ENCODE peak calls at places on chromosomes 11 and 22, in ten cellular contexts. One of them, this sample, is unnamed.

GRCh38 chr22:45671051-45671782 is 417 bp upstream of the ATXN10 start:
- DNase-seq in psoas muscle: peak
- DNase-seq in PC-3: no peak
- DNase-seq in MCF 10A: no peak
- DNase-seq in Calu3: no peak
- DNase-seq in AG09319: no peak
- DNase-seq in nephron progenitor cell: peak
- DNase-seq in fibroblast of pulmonary artery: no peak
- DNase-seq in foreskin fibroblast: no peak
- DNase-seq in coronary artery: peak
- DNase-seq in this sample: peak

GRCh38 chr22:27780161-27780575 is 21.4 kb downstream of the MN1 start:
- DNase-seq in fibroblast of pulmonary artery: peak
- DNase-seq in MCF 10A: peak
- DNase-seq in nephron progenitor cell: no peak
- DNase-seq in AG09319: no peak
- DNase-seq in Calu3: no peak
- DNase-seq in coronary artery: no peak
- DNase-seq in foreskin fibroblast: no peak
- DNase-seq in psoas muscle: no peak
- DNase-seq in PC-3: no peak
- DNase-seq in this sample: peak

GRCh38 chr11:96014234-96014633 is 90.3 kb upstream of the MTMR2 start:
- DNase-seq in coronary artery: no peak
- DNase-seq in nephron progenitor cell: no peak
- DNase-seq in foreskin fibroblast: peak
- DNase-seq in Calu3: peak
- DNase-seq in fibroblast of pulmonary artery: peak
- DNase-seq in psoas muscle: no peak
- DNase-seq in AG09319: no peak
- DNase-seq in PC-3: peak
- DNase-seq in MCF 10A: peak
- DNase-seq in this sample: no peak

GRCh38 chr11:72613977-72614376 is 60.2 kb downstream of the PDE2A start:
- DNase-seq in nephron progenitor cell: no peak
- DNase-seq in AG09319: no peak
- DNase-seq in MCF 10A: no peak
- DNase-seq in Calu3: no peak
- DNase-seq in coronary artery: no peak
- DNase-seq in PC-3: no peak
- DNase-seq in psoas muscle: peak
- DNase-seq in fibroblast of pulmonary artery: no peak
- DNase-seq in foreskin fibroblast: no peak
- DNase-seq in this sample: no peak

GRCh38 chr11:12543596-12544415 is 130.4 kb upstream of the TEAD1 start:
- DNase-seq in fibroblast of pulmonary artery: no peak
- DNase-seq in coronary artery: no peak
- DNase-seq in MCF 10A: peak
- DNase-seq in PC-3: peak
- DNase-seq in Calu3: peak
- DNase-seq in nephron progenitor cell: no peak
- DNase-seq in foreskin fibroblast: no peak
- DNase-seq in AG09319: no peak
- DNase-seq in psoas muscle: no peak
- DNase-seq in this sample: no peak

GRCh38 chr11:130477646-130478203 is 29.3 kb downstream of the ADAMTS15 start:
- DNase-seq in AG09319: no peak
- DNase-seq in foreskin fibroblast: no peak
- DNase-seq in Calu3: no peak
- DNase-seq in coronary artery: no peak
- DNase-seq in MCF 10A: peak
- DNase-seq in fibroblast of pulmonary artery: peak
- DNase-seq in PC-3: no peak
- DNase-seq in psoas muscle: no peak
- DNase-seq in nephron progenitor cell: no peak
- DNase-seq in this sample: no peak

GRCh38 chr11:119747868-119748660 is 19.1 kb upstream of the NECTIN1 start:
- DNase-seq in coronary artery: no peak
- DNase-seq in foreskin fibroblast: no peak
- DNase-seq in Calu3: no peak
- DNase-seq in psoas muscle: no peak
- DNase-seq in AG09319: no peak
- DNase-seq in nephron progenitor cell: no peak
- DNase-seq in MCF 10A: no peak
- DNase-seq in fibroblast of pulmonary artery: no peak
- DNase-seq in PC-3: no peak
- DNase-seq in this sample: no peak

GRCh38 chr22:24128631-24129601 is 52.4 kb upstream of the SUSD2 start:
- DNase-seq in MCF 10A: no peak
- DNase-seq in fibroblast of pulmonary artery: no peak
- DNase-seq in coronary artery: no peak
- DNase-seq in psoas muscle: no peak
- DNase-seq in nephron progenitor cell: no peak
- DNase-seq in foreskin fibroblast: no peak
- DNase-seq in Calu3: no peak
- DNase-seq in AG09319: no peak
- DNase-seq in PC-3: no peak
- DNase-seq in this sample: no peak

GRCh38 chr11:86476109-86476861 is 101.6 kb downstream of the CCDC81 start:
- DNase-seq in nephron progenitor cell: no peak
- DNase-seq in Calu3: no peak
- DNase-seq in psoas muscle: no peak
- DNase-seq in AG09319: no peak
- DNase-seq in PC-3: no peak
- DNase-seq in MCF 10A: no peak
- DNase-seq in coronary artery: no peak
- DNase-seq in fibroblast of pulmonary artery: peak
- DNase-seq in foreskin fibroblast: no peak
- DNase-seq in this sample: no peak

GRCh38 chr11:1619449-1619848 is 2.5 kb downstream of the KRTAP5-4 start:
- DNase-seq in fibroblast of pulmonary artery: no peak
- DNase-seq in foreskin fibroblast: no peak
- DNase-seq in nephron progenitor cell: no peak
- DNase-seq in MCF 10A: no peak
- DNase-seq in coronary artery: no peak
- DNase-seq in PC-3: no peak
- DNase-seq in psoas muscle: no peak
- DNase-seq in AG09319: no peak
- DNase-seq in Calu3: no peak
- DNase-seq in this sample: no peak

GRCh38 chr11:26420331-26420730 is 88.4 kb downstream of the ANO3 start:
- DNase-seq in coronary artery: no peak
- DNase-seq in foreskin fibroblast: no peak
- DNase-seq in AG09319: no peak
- DNase-seq in fibroblast of pulmonary artery: no peak
- DNase-seq in Calu3: no peak
- DNase-seq in nephron progenitor cell: no peak
- DNase-seq in MCF 10A: no peak
- DNase-seq in psoas muscle: no peak
- DNase-seq in PC-3: no peak
- DNase-seq in this sample: no peak

DNA sequence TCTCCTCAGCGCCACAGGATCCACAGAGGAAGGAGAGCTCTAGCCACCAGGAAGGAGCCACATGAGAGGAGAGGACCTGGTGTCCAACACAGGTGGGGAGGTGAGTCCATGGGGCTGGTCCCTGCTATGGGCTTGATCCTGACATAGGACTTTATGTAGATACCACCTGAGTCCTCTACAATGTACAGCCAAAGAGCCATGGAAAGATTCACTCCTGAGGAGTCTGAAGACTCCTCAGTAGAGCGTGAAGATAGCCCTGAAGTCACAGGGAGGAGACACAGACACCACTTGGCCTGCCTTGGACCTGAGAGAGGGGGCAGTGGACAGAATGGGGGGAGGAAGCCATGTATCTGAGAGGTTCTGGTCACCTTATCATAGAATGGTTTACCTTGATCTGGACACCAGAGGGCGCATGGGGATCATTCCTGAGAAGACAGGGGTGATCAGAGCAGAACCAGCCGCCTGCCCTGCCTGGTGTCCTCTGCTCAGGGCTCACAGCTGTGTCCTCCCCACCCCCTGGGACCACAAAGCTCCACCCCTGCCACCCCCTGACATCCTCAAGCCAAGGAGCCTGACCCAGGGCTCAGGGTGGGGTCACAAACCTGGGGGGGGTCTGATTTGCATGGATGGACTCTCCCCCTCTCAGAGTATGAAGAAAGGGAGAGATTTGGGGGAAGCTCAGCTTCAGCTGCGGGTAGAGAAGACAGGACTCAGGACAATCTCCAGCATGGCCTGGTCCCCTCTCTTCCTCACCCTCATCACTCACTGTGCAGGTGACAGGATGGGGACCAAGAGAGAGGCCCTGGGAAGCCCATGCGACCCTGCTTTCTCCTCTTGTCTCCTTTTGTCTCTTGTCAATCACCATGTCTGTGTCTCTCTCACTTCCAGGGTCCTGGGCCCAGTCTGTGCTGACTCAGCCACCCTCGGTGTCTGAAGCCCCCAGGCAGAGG is 77.0 kb downstream of the ZNF280B start:
- DNase-seq in Calu3: peak
- DNase-seq in foreskin fibroblast: peak
- DNase-seq in PC-3: peak
- DNase-seq in MCF 10A: peak
- DNase-seq in coronary artery: no peak
- DNase-seq in nephron progenitor cell: peak
- DNase-seq in psoas muscle: peak
- DNase-seq in fibroblast of pulmonary artery: peak
- DNase-seq in AG09319: no peak
- DNase-seq in this sample: peak
- TF ChIP-seq CTCF in Calu3: no peak
- TF ChIP-seq CTCF in foreskin fibroblast: peak
- TF ChIP-seq CTCF in PC-3: peak
- TF ChIP-seq CTCF in MCF 10A: peak
- TF ChIP-seq CTCF in coronary artery: peak
- TF ChIP-seq CTCF in nephron progenitor cell: peak
- TF ChIP-seq CTCF in psoas muscle: peak
- TF ChIP-seq CTCF in fibroblast of pulmonary artery: peak
- TF ChIP-seq CTCF in AG09319: peak
- TF ChIP-seq CTCF in this sample: peak

GRCh38 chr11:10450451-10451398 is 4.3 kb upstream of the AMPD3 start:
- DNase-seq in nephron progenitor cell: peak
- DNase-seq in psoas muscle: peak
- DNase-seq in foreskin fibroblast: no peak
- DNase-seq in Calu3: peak
- DNase-seq in fibroblast of pulmonary artery: peak
- DNase-seq in MCF 10A: peak
- DNase-seq in AG09319: no peak
- DNase-seq in PC-3: peak
- DNase-seq in coronary artery: no peak
- DNase-seq in this sample: peak
- TF ChIP-seq CTCF in nephron progenitor cell: peak
- TF ChIP-seq CTCF in psoas muscle: no peak
- TF ChIP-seq CTCF in foreskin fibroblast: peak
- TF ChIP-seq CTCF in Calu3: peak
- TF ChIP-seq CTCF in fibroblast of pulmonary artery: peak
- TF ChIP-seq CTCF in MCF 10A: peak
- TF ChIP-seq CTCF in AG09319: no peak
- TF ChIP-seq CTCF in PC-3: peak
- TF ChIP-seq CTCF in coronary artery: no peak
- TF ChIP-seq CTCF in this sample: peak

DNA sequence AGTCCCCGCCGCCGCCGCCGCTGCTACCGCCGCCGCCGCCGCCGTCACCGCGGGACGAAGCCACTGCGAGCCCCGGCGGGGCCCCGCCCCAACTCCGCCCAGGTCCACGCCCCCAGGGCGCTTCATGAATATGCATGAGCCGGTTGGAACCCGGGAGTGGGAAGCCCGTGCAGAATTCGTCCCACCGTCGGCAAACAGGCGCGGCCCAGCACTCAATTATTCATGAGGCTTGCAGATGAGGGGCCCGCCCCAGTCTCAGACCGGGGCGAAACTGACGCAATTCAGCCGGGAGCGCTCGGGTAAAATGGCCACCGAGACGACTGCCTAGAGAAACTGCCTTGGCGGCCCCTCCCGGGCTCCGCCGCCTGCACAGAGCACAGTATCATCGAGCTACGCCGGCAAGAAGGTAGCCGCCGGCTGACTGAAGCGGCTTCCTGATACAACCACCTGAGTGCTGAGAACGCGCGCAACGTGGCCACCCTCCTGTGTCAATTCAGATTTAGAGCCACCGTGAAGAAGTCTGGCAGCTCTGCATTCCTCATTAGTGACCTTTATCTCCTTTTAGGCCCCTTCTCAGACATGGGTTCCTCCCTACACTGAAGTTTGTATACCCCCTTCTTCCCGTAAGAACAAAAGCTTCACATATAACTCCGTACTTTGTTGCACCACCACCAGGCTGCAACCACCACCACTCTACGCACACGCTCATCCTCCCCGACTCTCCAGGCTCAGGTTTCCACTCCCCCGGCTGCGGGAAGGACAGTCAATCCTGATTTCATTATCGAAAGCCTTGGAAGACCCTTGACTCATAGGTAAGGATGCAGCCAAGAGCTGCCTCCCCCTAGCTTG is at the start of gene TNKS1BP1:
- DNase-seq in coronary artery: peak
- DNase-seq in PC-3: peak
- DNase-seq in Calu3: peak
- DNase-seq in fibroblast of pulmonary artery: peak
- DNase-seq in psoas muscle: peak
- DNase-seq in nephron progenitor cell: peak
- DNase-seq in MCF 10A: peak
- DNase-seq in foreskin fibroblast: peak
- DNase-seq in AG09319: peak
- DNase-seq in this sample: peak
- TF ChIP-seq CTCF in coronary artery: no peak
- TF ChIP-seq CTCF in PC-3: no peak
- TF ChIP-seq CTCF in Calu3: no peak
- TF ChIP-seq CTCF in fibroblast of pulmonary artery: no peak
- TF ChIP-seq CTCF in psoas muscle: no peak
- TF ChIP-seq CTCF in nephron progenitor cell: no peak
- TF ChIP-seq CTCF in MCF 10A: no peak
- TF ChIP-seq CTCF in foreskin fibroblast: no peak
- TF ChIP-seq CTCF in AG09319: no peak
- TF ChIP-seq CTCF in this sample: no peak

DNA sequence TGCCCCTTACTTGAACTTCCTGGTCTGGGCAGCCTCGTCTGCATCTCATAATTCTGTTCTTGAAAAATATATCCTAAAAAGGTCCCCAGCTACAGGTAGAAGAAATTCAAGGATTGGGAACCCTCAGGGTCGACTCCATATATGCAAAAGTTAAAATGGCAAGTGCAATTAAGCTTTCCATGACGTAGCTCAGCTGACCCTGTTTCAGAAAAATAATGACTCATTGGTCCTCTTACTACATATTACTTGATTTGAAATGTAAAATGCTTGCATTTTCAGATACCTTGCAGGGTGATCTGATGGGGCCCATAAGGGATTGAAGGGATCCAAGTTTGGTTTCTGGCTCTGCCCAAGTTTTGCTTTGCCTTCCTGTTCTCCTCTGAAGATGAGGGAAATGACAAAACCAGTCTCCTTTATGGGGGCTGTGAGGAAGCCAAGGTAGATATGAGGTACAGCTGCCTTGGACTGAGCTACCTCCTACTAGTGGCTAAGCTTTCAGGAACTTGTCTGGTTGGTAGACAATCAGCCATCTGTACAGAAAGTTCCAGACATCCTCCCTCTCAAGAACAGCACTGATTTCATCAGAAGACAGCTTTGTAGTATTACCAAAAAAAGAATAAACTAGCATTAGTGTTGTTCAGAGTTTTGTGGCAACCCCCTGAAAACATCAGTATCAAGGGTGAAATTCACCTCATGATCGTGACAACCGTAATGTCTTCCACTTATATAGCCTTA is 177.3 kb downstream of the DBX1 start:
- DNase-seq in coronary artery: no peak
- DNase-seq in fibroblast of pulmonary artery: peak
- DNase-seq in PC-3: no peak
- DNase-seq in foreskin fibroblast: no peak
- DNase-seq in nephron progenitor cell: no peak
- DNase-seq in psoas muscle: no peak
- DNase-seq in Calu3: no peak
- DNase-seq in MCF 10A: no peak
- DNase-seq in AG09319: no peak
- DNase-seq in this sample: no peak
- TF ChIP-seq CTCF in coronary artery: no peak
- TF ChIP-seq CTCF in fibroblast of pulmonary artery: no peak
- TF ChIP-seq CTCF in PC-3: no peak
- TF ChIP-seq CTCF in foreskin fibroblast: no peak
- TF ChIP-seq CTCF in nephron progenitor cell: no peak
- TF ChIP-seq CTCF in psoas muscle: no peak
- TF ChIP-seq CTCF in Calu3: no peak
- TF ChIP-seq CTCF in MCF 10A: no peak
- TF ChIP-seq CTCF in AG09319: no peak
- TF ChIP-seq CTCF in this sample: no peak